ENCODE peak calls at places on chromosome 7, in six cellular contexts. M, G, U, K, R and Y are unnamed samples.

GRCh38 chr7:43485580-43485979 is 97.3 kb upstream of the STK17A start:
- DNase-seq in R (no peak), M (no peak), U (no peak), G (no peak), K (no peak), Y (no peak)

GRCh38 chr7:44307905-44308740 is 17.3 kb downstream of the CAMK2B start:
- DNase-seq in M (peak), R (no peak), U (peak), K (no peak), G (no peak), Y (peak)

GRCh38 chr7:23955145-23955544 is 245.1 kb downstream of the STK31 start:
- DNase-seq in G (no peak), M (no peak), K (peak), U (peak), R (no peak), Y (no peak)

GRCh38 chr7:55308186-55308929 is 56.8 kb upstream of the LANCL2 start:
- DNase-seq in G (no peak), U (no peak), M (no peak), K (peak), R (no peak), Y (peak)

GRCh38 chr7:29548823-29549222 is 14.8 kb upstream of the PRR15 start:
- DNase-seq in M (no peak), U (peak), G (no peak), R (no peak), K (no peak), Y (no peak)

GRCh38 chr7:154947604-154948003 is 55.3 kb downstream of the PAXIP1 start:
- DNase-seq in G (no peak), M (no peak), U (no peak), K (no peak), R (no peak), Y (no peak)

GRCh38 chr7:27615420-27616185 is 47.1 kb downstream of the HIBADH start:
- DNase-seq in R (peak), M (no peak), G (no peak), U (no peak), K (peak), Y (no peak)

GRCh38 chr7:123961731-123962130 is 36.7 kb downstream of the SPAM1 start:
- DNase-seq in M (no peak), U (peak), K (no peak), R (no peak), G (no peak), Y (no peak)

GRCh38 chr7:74280985-74281384 is 8.2 kb upstream of the CLIP2 start:
- DNase-seq in G (no peak), U (no peak), R (no peak), M (no peak), K (peak), Y (peak)

GRCh38 chr7:65477326-65477725 is 103.7 kb downstream of the ZNF92 start:
- DNase-seq in R (peak), G (peak), U (no peak), K (no peak), M (peak), Y (no peak)

GRCh38 chr7:157020514-157021070 is 10.1 kb upstream of the MNX1 start:
- DNase-seq in G (peak), M (peak), R (no peak), U (no peak), K (no peak), Y (peak)

GRCh38 chr7:137625197-137625596 is 221.6 kb downstream of the DGKI start:
- DNase-seq in G (no peak), U (no peak), K (peak), M (no peak), R (no peak), Y (no peak)

GRCh38 chr7:64463636-64464375 is 99.1 kb downstream of the ZNF680 start:
- DNase-seq in R (no peak), G (no peak), K (no peak), M (no peak), U (peak), Y (peak)

GRCh38 chr7:957418-958220 is 3.1 kb upstream of the ADAP1 start:
- DNase-seq in K (no peak), G (peak), R (no peak), M (peak), U (no peak), Y (peak)

GRCh38 chr7:40828686-40829085 is 693.9 kb downstream of the SUGCT start:
- DNase-seq in U (no peak), R (no peak), M (no peak), K (no peak), G (no peak), Y (no peak)

GRCh38 chr7:44060948-44061644 is 4.3 kb downstream of the PGAM2 start:
- DNase-seq in U (no peak), K (no peak), R (no peak), M (no peak), G (no peak), Y (no peak)

GRCh38 chr7:3649250-3649649 is 348.2 kb downstream of the SDK1 start:
- DNase-seq in K (peak), G (no peak), R (no peak), U (no peak), M (no peak), Y (no peak)

GRCh38 chr7:73328696-73329095 is 735 bp downstream of the FKBP6 start:
- DNase-seq in G (no peak), M (no peak), K (no peak), U (no peak), R (no peak), Y (no peak)

GRCh38 chr7:22990588-22990949 is 23.4 kb downstream of the HYCC1 start:
- DNase-seq in K (peak), G (no peak), U (peak), R (no peak), M (no peak), Y (no peak)

GRCh38 chr7:73839743-73840714 is 2.3 kb downstream of the METTL27 start:
- DNase-seq in R (peak), K (no peak), M (peak), U (no peak), G (no peak), Y (peak)

GRCh38 chr7:77328669-77329068 is 87.5 kb downstream of the GSAP start:
- DNase-seq in R (no peak), K (no peak), G (no peak), U (no peak), M (no peak), Y (no peak)

GRCh38 chr7:120064565-120064964 is 208.4 kb upstream of the KCND2 start:
- DNase-seq in U (no peak), M (no peak), K (peak), R (no peak), G (no peak), Y (no peak)

GRCh38 chr7:158469396-158470051 is 118.1 kb downstream of the PTPRN2 start:
- DNase-seq in M (no peak), R (no peak), U (no peak), K (no peak), G (no peak), Y (no peak)

GRCh38 chr7:7577888-7578287 is 11.2 kb downstream of the MIOS start:
- DNase-seq in G (no peak), R (peak), K (no peak), U (no peak), M (no peak), Y (no peak)

GRCh38 chr7:12067156-12067831 is 143.8 kb upstream of the TMEM106B start:
- DNase-seq in G (peak), M (peak), R (peak), K (peak), U (peak), Y (no peak)

GRCh38 chr7:12951397-12951801 is 264.0 kb downstream of the ARL4A start:
- DNase-seq in M (no peak), G (no peak), R (no peak), K (peak), U (peak), Y (peak)

GRCh38 chr7:110944966-110945644 is 145.8 kb upstream of the LRRN3 start:
- DNase-seq in G (peak), K (no peak), R (no peak), M (no peak), U (no peak), Y (no peak)

GRCh38 chr7:51229106-51229537 is 87.5 kb downstream of the COBL start:
- DNase-seq in K (no peak), R (no peak), M (peak), G (peak), U (no peak), Y (no peak)

GRCh38 chr7:149685455-149685854 is 87.9 kb downstream of the ZNF467 start:
- DNase-seq in M (no peak), U (peak), G (no peak), K (no peak), R (no peak), Y (no peak)

GRCh38 chr7:22718911-22719420 is 8.0 kb upstream of the IL6 start:
- DNase-seq in U (no peak), K (no peak), R (no peak), M (no peak), G (no peak), Y (no peak)

GRCh38 chr7:43888983-43889945 is 17.1 kb downstream of the URGCP start:
- DNase-seq in M (no peak), K (peak), G (no peak), U (no peak), R (no peak), Y (no peak)

GRCh38 chr7:112422842-112423496 is 27.3 kb upstream of the IFRD1 start:
- DNase-seq in K (peak), U (peak), R (peak), G (peak), M (peak), Y (peak)

GRCh38 chr7:112419543-112420130 is 30.6 kb upstream of the IFRD1 start:
- DNase-seq in U (no peak), M (no peak), G (no peak), R (no peak), K (no peak), Y (no peak)

GRCh38 chr7:112423987-112424386 is 26.3 kb upstream of the IFRD1 start:
- DNase-seq in G (no peak), R (no peak), M (no peak), K (no peak), U (no peak), Y (no peak)

GRCh38 chr7:112420236-112420945 is 29.9 kb upstream of the IFRD1 start:
- DNase-seq in R (peak), U (peak), M (no peak), G (peak), K (no peak), Y (no peak)

DNA sequence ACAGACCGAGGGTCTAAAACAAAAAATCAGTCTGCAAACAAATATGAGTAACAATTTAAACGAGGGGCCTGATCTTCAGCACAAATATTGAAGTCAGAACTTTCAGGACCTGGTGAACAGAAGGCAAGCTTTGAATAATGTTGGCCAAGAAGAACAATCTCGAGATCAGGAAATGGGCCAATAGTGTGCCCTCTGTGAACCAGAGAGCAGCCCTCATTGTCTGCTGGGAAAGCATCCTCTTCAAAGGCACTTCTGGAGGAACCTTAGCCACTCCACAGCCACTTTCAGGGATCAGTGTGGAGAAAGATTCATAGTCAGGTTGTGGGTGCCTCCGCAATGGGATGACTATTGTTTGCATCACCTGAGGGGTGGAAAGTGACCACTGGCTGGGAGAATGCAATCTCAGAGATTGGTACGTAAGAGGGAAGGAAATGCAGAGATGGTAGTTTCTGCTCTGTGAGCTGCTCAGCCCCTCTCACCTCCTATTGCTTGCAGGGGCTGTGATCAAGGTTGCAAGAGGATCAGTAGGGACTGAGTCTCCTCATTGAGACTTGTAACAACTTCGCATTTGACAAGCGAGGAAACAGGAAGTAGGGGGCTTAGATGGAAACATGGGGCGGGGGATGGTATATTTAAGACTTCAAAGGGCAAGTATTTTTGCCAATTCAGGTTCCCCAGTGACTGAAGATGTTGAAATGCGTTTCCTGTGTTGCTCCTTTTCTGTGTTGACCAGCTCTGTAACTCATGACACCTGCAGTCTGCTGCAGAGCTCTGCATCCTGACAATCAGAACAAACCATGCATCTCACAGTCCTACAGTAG is 28.4 kb upstream of the IFRD1 start:
- DNase-seq in R (peak), G (no peak), M (peak), K (no peak), U (no peak), Y (no peak)
- H2AFZ ChIP-seq in R (peak), G (peak), M (no peak), K (no peak), U (no peak), Y (no peak)

DNA sequence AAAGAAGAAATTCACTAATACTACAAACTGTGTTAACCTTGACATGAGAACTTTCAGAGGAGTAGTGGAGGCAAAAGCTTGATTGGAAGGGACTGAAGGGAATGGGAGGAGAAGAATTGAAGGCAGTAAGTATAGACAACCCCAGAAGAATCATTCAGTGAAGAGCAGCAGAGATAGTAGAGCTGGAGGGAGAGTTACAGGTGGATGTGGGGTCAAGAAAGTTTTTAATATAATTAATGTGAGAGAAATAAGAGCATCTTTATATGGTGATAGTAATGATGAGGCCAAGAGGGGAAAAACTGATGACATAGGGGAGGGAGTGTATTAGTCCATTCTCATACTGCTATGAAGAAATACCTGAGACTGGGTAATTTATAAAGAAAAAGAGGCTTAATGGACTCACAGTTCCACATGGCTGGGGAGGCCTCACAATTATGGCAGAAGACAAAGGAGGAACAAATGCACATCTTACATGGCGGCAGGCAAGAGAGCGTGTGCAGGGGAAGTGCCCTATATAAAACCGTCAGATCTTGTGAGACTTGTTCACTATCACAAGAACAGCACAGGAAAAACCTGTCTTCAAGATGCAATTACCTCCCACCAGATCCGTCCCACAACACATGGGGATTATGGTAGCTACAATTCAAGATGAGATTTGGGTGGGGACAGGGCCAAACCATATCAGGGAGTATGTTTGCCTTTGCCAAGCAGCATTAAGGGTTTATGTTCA is 88.3 kb upstream of the PIK3CG start:
- DNase-seq in K (no peak), G (no peak), M (no peak), R (no peak), U (no peak), Y (no peak)
- H2AFZ ChIP-seq in K (no peak), G (no peak), M (no peak), R (no peak), U (no peak), Y (no peak)

GRCh38 chr7:101754432-101755159 is 62.8 kb upstream of the CUX1 start:
- DNase-seq in M (no peak), K (peak), G (no peak), R (no peak), U (peak), Y (peak)
- H2AFZ ChIP-seq in M (no peak), K (no peak), G (peak), R (peak), U (peak), Y (peak)

GRCh38 chr7:37901236-37901827 is 15.3 kb downstream of the SFRP4 start:
- DNase-seq in M (no peak), U (peak), K (peak), G (peak), R (peak), Y (peak)

GRCh38 chr7:37899712-37900247 is 16.8 kb downstream of the SFRP4 start:
- DNase-seq in U (no peak), M (no peak), G (no peak), K (no peak), R (no peak), Y (no peak)

GRCh38 chr7:37901890-37902524 is 14.6 kb downstream of the SFRP4 start:
- DNase-seq in R (no peak), M (no peak), G (no peak), K (peak), U (peak), Y (no peak)
- H2AFZ ChIP-seq in R (no peak), M (no peak), G (peak), K (no peak), U (no peak), Y (no peak)

GRCh38 chr7:75843470-75844116 is 30.0 kb upstream of the CCL24 start:
- DNase-seq in K (no peak), R (no peak), U (no peak), M (no peak), G (no peak), Y (no peak)
- H2AFZ ChIP-seq in K (no peak), R (peak), U (no peak), M (no peak), G (no peak), Y (no peak)

DNA sequence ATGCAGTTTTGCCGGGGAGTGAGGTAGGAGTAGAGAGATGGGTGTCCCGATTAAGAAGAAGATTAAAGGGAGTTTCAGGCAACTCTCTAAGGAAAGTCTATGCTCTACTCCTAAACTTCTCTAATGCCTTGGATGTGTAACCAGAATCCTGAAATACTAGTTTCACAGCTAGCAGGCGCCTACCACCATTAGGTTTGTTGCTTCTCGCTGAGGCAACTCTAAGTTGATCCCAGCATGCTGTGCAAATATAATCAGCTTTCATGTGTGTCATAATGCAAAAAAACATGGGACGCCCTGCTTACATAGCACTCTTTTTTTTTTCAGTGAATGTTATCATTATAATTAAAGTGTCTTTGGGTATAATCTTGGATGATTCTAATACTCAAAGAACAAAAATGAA is 50.4 kb upstream of the FAM3C start:
- DNase-seq in G (no peak), R (no peak), K (no peak), U (no peak), M (no peak), Y (no peak)
- H2AFZ ChIP-seq in G (no peak), R (no peak), K (no peak), U (no peak), M (no peak), Y (no peak)

GRCh38 chr7:26151096-26151495 is 902 bp upstream of the NFE2L3 start:
- DNase-seq in K (no peak), G (no peak), M (no peak), R (no peak), U (no peak), Y (no peak)
- H2AFZ ChIP-seq in K (no peak), G (no peak), M (no peak), R (peak), U (peak), Y (no peak)

GRCh38 chr7:47624660-47625059 is 42.7 kb upstream of the TNS3 start:
- DNase-seq in R (no peak), U (no peak), G (no peak), K (no peak), M (no peak), Y (peak)

GRCh38 chr7:47622946-47623640 is 41.2 kb upstream of the TNS3 start:
- DNase-seq in K (peak), M (no peak), R (no peak), U (no peak), G (no peak), Y (peak)

GRCh38 chr7:47621347-47621746 is 39.4 kb upstream of the TNS3 start:
- DNase-seq in K (no peak), U (no peak), G (no peak), R (no peak), M (no peak), Y (no peak)

GRCh38 chr7:47621985-47622561 is 40.2 kb upstream of the TNS3 start:
- DNase-seq in M (no peak), U (no peak), R (peak), G (no peak), K (no peak), Y (peak)

DNA sequence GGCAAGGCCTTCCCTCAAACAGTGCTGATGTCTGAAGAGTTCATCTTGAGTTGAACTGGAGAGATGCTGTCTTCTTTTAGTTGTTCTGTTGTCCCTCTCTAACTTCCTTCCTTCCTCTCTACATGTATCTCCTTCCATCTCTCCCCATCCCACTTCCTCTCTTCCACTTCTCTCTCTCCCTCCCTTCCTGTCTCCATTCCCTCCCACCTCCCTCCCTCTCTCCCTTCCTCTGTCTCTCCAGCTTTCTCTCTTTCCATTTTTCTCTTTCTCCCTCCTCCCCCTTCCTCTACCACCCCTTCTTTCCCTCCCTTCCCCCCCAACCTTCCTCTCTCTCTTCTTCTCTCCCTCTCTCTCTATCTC is 40.7 kb upstream of the TNS3 start:
- DNase-seq in R (no peak), U (no peak), G (no peak), M (no peak), K (no peak), Y (no peak)
- H2AFZ ChIP-seq in R (peak), U (no peak), G (no peak), M (no peak), K (no peak), Y (peak)

GRCh38 chr7:126698446-126698845 is 554.3 kb downstream of the GRM8 start:
- DNase-seq in U (peak), M (no peak), R (no peak), K (no peak), G (no peak), Y (no peak)

GRCh38 chr7:126696236-126696635 is 556.5 kb downstream of the GRM8 start:
- DNase-seq in M (no peak), U (no peak), R (no peak), G (no peak), K (no peak), Y (no peak)

GRCh38 chr7:126698909-126699308 is 553.8 kb downstream of the GRM8 start:
- DNase-seq in U (no peak), K (no peak), G (no peak), R (no peak), M (no peak), Y (no peak)

GRCh38 chr7:126699707-126700106 is 553.0 kb downstream of the GRM8 start:
- DNase-seq in M (no peak), U (no peak), K (no peak), R (no peak), G (no peak), Y (no peak)

DNA sequence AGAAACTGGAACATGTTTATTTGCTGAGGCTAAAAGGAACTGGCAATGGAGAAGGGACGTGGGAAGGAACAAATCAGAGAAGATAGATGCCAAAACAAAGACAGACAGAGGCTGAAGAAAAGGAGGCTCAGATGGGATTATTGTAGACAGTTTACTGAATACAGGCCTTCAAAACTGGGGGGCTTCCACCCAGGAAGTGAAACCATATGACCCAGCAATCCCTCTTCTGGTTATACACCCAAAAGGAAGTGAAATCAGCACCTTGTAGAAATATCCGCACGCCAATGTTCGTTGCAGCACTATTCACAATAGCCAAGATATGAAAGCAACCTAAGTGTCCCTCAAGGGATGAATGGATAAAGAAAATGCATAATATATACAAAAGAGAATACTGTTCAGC is 556.1 kb downstream of the GRM8 start:
- DNase-seq in R (no peak), U (no peak), M (no peak), G (no peak), K (no peak), Y (no peak)
- H2AFZ ChIP-seq in R (no peak), U (no peak), M (no peak), G (no peak), K (no peak), Y (no peak)